ENCODE peak calls at places on chromosomes 13 and 19, in nine cellular contexts. G is esophagus muscularis mucosa, H is sigmoid colon, P is GM12878, K is prostate gland, X is spleen, S is K562, R is transverse colon, T is SK-N-SH. M is an unnamed sample. For H3K4me1, the result is how much of the 10 kb centered on the place peaks cover.

GRCh38 chr13:111204438-111205177 is 89.5 kb downstream of the ARHGEF7 start:
- DNase-seq in G (no peak), H (peak), P (no peak), K (no peak), X (no peak), S (no peak), R (no peak), T (peak), M (no peak)

GRCh38 chr19:18373892-18374629 is 11.9 kb upstream of the GDF15 start:
- DNase-seq in G (peak), H (peak), P (peak), K (peak), X (peak), S (peak), R (peak), T (peak), M (no peak)

GRCh38 chr13:59976856-59977255 is 186.9 kb downstream of the DIAPH3 start:
- DNase-seq in G (no peak), H (no peak), P (no peak), K (no peak), X (no peak), S (no peak), R (no peak), T (no peak), M (no peak)

GRCh38 chr13:50012396-50013169 is 2.7 kb upstream of the KCNRG start:
- DNase-seq in G (no peak), H (no peak), P (no peak), K (no peak), X (no peak), S (no peak), R (no peak), T (no peak), M (no peak)

GRCh38 chr19:39823693-39824092 is 10.3 kb downstream of the DYRK1B start:
- DNase-seq in G (no peak), H (no peak), P (no peak), K (no peak), X (no peak), S (no peak), R (no peak), T (peak), M (no peak)

GRCh38 chr13:51727634-51728274 is 76.2 kb downstream of the DHRS12 start:
- DNase-seq in G (no peak), H (no peak), P (no peak), K (no peak), X (no peak), S (no peak), R (no peak), T (no peak), M (no peak)

GRCh38 chr13:67299731-67300130 is 69.6 kb upstream of the PCDH9 start:
- DNase-seq in G (no peak), H (no peak), P (no peak), K (no peak), X (no peak), S (no peak), R (no peak), T (no peak), M (no peak)

GRCh38 chr19:36058481-36059179 is 3.9 kb downstream of the WDR62 start:
- DNase-seq in G (no peak), H (no peak), P (no peak), K (no peak), X (no peak), S (no peak), R (no peak), T (no peak), M (no peak)

GRCh38 chr13:78650725-78651083 is 8.3 kb downstream of the OBI1 start:
- DNase-seq in G (no peak), H (no peak), P (no peak), K (no peak), X (no peak), S (peak), R (no peak), T (no peak), M (no peak)

GRCh38 chr13:111411186-111411858 is 90.9 kb downstream of the TEX29 start:
- DNase-seq in G (no peak), H (peak), P (no peak), K (no peak), X (no peak), S (no peak), R (no peak), T (no peak), M (no peak)

GRCh38 chr19:3722443-3723109 is 14.4 kb downstream of the TJP3 start:
- DNase-seq in G (no peak), H (no peak), P (no peak), K (peak), X (no peak), S (peak), R (peak), T (peak), M (no peak)

GRCh38 chr13:40348096-40348679 is 318.3 kb downstream of the FOXO1 start:
- DNase-seq in G (no peak), H (no peak), P (no peak), K (no peak), X (no peak), S (no peak), R (no peak), T (no peak), M (no peak)
- H3K4me1 ChIP-seq in G (under half), H (under half), P (under half), K (under half), X (half or more), S (under half), R (under half), T (under half), M (under half)

GRCh38 chr19:11197291-11198174 is at the start of gene KANK2:
- DNase-seq in G (peak), H (peak), P (peak), K (peak), X (peak), S (peak), R (peak), T (peak), M (no peak)
- TF ChIP-seq POLR2AphosphoS5 in G (peak), H (peak), P (no peak), K (peak), X (peak), S (peak), R (peak), T (peak), M (no peak)

GRCh38 chr13:40563350-40564125 is 102.9 kb downstream of the FOXO1 start:
- DNase-seq in G (no peak), H (no peak), P (no peak), K (no peak), X (no peak), S (no peak), R (no peak), T (peak), M (no peak)

GRCh38 chr13:40565282-40566148 is 100.9 kb downstream of the FOXO1 start:
- DNase-seq in G (no peak), H (no peak), P (no peak), K (no peak), X (no peak), S (no peak), R (no peak), T (no peak), M (no peak)

GRCh38 chr13:40566811-40567210 is 99.6 kb downstream of the FOXO1 start:
- DNase-seq in G (no peak), H (no peak), P (no peak), K (no peak), X (no peak), S (no peak), R (no peak), T (no peak), M (no peak)

GRCh38 chr13:40562975-40563349 is 103.5 kb downstream of the FOXO1 start:
- DNase-seq in G (no peak), H (no peak), P (no peak), K (no peak), X (peak), S (no peak), R (no peak), T (no peak), M (no peak)

DNA sequence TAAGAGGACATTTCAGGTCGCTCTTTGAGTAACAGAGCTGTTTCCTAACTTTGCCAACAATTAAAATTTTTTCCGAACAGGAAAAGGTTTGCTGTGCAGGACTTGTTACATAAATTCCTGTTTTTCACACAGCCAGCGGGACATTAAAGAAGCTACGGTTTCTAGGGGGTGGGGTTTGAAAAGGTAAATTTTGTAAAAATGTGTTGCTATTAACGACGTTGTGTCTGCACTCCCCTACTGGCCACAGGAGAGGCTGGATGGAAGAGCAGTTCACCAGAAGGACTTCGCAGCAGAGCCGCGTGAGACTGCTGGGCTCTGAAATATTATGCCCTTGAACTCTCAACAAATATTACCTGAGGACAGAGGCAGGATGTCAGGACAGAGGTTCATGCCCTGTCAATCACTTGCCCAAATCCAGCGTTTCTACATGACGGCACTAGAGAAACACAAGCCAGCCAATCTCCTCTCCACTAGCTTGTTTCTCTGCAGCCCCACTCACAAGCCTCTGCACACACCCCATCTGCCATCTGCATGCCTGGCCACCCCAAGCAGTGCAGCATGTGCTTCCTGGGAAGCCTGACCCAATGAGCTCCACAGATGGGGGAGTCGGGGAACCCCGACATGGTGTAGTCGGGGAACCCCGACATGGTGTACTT is 102.0 kb downstream of the FOXO1 start:
- DNase-seq in G (no peak), H (no peak), P (peak), K (no peak), X (no peak), S (no peak), R (no peak), T (no peak), M (no peak)
- H3K27ac ChIP-seq in G (peak), H (no peak), P (no peak), K (no peak), X (peak), S (no peak), R (peak), T (no peak), M (no peak)

GRCh38 chr13:102508411-102508810 is 88.4 kb upstream of the TPP2 start:
- DNase-seq in G (no peak), H (no peak), P (no peak), K (no peak), X (no peak), S (no peak), R (no peak), T (no peak), M (no peak)

DNA sequence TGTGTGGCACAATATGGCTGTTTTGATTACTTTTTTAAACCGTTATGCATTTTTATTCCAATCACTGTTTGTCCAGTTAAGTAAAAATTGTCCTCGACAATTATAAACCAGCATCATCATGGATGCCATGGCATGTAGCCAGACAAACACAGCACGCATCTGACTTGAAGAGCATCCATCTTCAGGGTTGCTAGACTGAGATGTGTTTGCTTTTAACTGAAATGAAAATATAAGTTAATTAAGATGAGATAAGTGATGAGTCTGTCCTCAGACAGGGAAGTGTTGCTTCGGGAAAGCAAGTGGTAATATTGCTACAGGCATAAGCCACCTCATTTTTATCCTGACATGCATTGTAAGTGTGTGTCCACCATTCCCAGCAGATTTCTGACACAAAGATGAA is 92.8 kb upstream of the TPP2 start:
- DNase-seq in G (no peak), H (no peak), P (no peak), K (no peak), X (no peak), S (no peak), R (no peak), T (peak), M (no peak)
- H3K4me1 ChIP-seq in G (under half), H (under half), P (under half), K (under half), X (under half), S (under half), R (under half), T (under half), M (under half)

DNA sequence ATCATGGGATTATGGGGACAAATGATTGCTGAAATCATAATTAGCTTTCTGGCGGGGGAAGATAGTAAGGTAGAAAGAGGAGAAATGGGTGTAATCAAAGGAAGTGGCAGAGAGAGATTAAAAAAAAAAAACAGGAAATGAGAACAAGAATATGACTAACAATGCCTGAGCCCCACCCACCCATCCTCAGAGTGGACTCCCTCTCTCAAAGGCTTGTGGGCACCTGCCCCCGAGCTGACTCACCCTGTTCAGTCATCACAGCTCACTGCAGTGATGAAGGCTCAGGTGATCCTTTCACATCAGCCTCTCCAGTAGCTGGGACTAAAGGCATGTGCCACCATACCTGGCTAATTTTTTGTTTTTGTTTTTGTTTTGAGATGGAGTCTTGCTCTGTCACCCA is 26.4 kb upstream of the TPT1 start:
- DNase-seq in G (no peak), H (no peak), P (peak), K (peak), X (peak), S (peak), R (peak), T (no peak), M (peak)
- TF ChIP-seq POLR2AphosphoS5 in G (no peak), H (no peak), P (no peak), K (peak), X (peak), S (no peak), R (peak), T (no peak), M (no peak)